ENCODE peak calls at places on chromosomes 12 and 14, in four cellular contexts. One of them, this sample, is unnamed.

GRCh38 chr12:26274441-26275312 is 79.3 kb downstream of the SSPN start:
- DNase-seq in neural crest cell: no peak
- DNase-seq in ovary: peak
- DNase-seq in germinal center: peak
- DNase-seq in this sample: peak

GRCh38 chr12:108515916-108516315 is 839 bp downstream of the FICD start:
- DNase-seq in neural crest cell: no peak
- DNase-seq in ovary: no peak
- DNase-seq in germinal center: no peak
- DNase-seq in this sample: no peak

GRCh38 chr12:76398106-76398505 is 49.9 kb upstream of the BBS10 start:
- DNase-seq in neural crest cell: no peak
- DNase-seq in ovary: no peak
- DNase-seq in germinal center: no peak
- DNase-seq in this sample: no peak

GRCh38 chr12:12975322-12976077 is 23.5 kb upstream of the GPRC5D start:
- DNase-seq in neural crest cell: no peak
- DNase-seq in ovary: no peak
- DNase-seq in germinal center: no peak
- DNase-seq in this sample: peak

GRCh38 chr14:95328876-95329503 is 9.3 kb upstream of the CLMN start:
- DNase-seq in neural crest cell: no peak
- DNase-seq in ovary: no peak
- DNase-seq in germinal center: no peak
- DNase-seq in this sample: no peak

GRCh38 chr12:124655317-124656213 is 88.2 kb upstream of the NCOR2 start:
- DNase-seq in neural crest cell: peak
- DNase-seq in ovary: peak
- DNase-seq in germinal center: no peak
- DNase-seq in this sample: no peak

GRCh38 chr12:126708492-126708896 is 1558.5 kb upstream of the TMEM132C start:
- DNase-seq in neural crest cell: no peak
- DNase-seq in ovary: no peak
- DNase-seq in germinal center: no peak
- DNase-seq in this sample: no peak

GRCh38 chr12:98154850-98155249 is 360.5 kb upstream of the TMPO start:
- DNase-seq in neural crest cell: peak
- DNase-seq in ovary: no peak
- DNase-seq in germinal center: no peak
- DNase-seq in this sample: no peak

GRCh38 chr12:19298837-19299605 is 140.3 kb upstream of the AEBP2 start:
- DNase-seq in neural crest cell: no peak
- DNase-seq in ovary: no peak
- DNase-seq in germinal center: no peak
- DNase-seq in this sample: no peak

GRCh38 chr12:92574046-92574783 is 128.6 kb upstream of the PLEKHG7 start:
- DNase-seq in neural crest cell: no peak
- DNase-seq in ovary: no peak
- DNase-seq in germinal center: no peak
- DNase-seq in this sample: no peak

This sample was measured in GM10248.